ENCODE peak calls at places on chromosome 15, in six cellular contexts. K is posterior cingulate gyrus; N is activated CD4-positive, alpha-beta T cell treated with anti-CD3 and anti-CD28 coated beads, Interleukin-2, amount 50 U/mL, for 24 hours; V is NCI-H1092 treated with DMSO at 0.1 percent for 48 hours; T is A549; F is fibroblast of mammary gland. O is an unnamed sample.

GRCh38 chr15:101567089-101567488 is 77.6 kb upstream of the PCSK6 start:
- DNase-seq in K (no peak), N (no peak), V (no peak), T (no peak), F (no peak), O (no peak)

GRCh38 chr15:44275431-44275830 is 13.1 kb upstream of the GOLM2 start:
- DNase-seq in K (no peak), N (no peak), V (no peak), T (no peak), F (no peak), O (no peak)

GRCh38 chr15:93358171-93359036 is 269.4 kb upstream of the RGMA start:
- DNase-seq in K (no peak), N (no peak), V (no peak), T (no peak), F (no peak), O (no peak)

GRCh38 chr15:68204361-68204760 is 771 bp downstream of the CALML4 start:
- DNase-seq in K (peak), N (no peak), V (no peak), T (no peak), F (no peak), O (no peak)

GRCh38 chr15:48682949-48683651 is 37.6 kb upstream of the FBN1 start:
- DNase-seq in K (no peak), N (no peak), V (no peak), T (peak), F (peak), O (no peak)

GRCh38 chr15:40992241-40992741 is 39.0 kb downstream of the CHAC1 start:
- DNase-seq in K (no peak), N (no peak), V (no peak), T (no peak), F (no peak), O (no peak)

GRCh38 chr15:91655891-91656290 is 197.6 kb upstream of the SLCO3A1 start:
- DNase-seq in K (no peak), N (no peak), V (no peak), T (no peak), F (no peak), O (no peak)

GRCh38 chr15:64246364-64247189 is 83.8 kb upstream of the PPIB start:
- DNase-seq in K (no peak), N (no peak), V (no peak), T (peak), F (peak), O (peak)

GRCh38 chr15:50458301-50458700 is 34.1 kb downstream of the USP8 start:
- DNase-seq in K (no peak), N (no peak), V (no peak), T (no peak), F (peak), O (no peak)

GRCh38 chr15:67101981-67102929 is 36.9 kb downstream of the SMAD3 start:
- DNase-seq in K (no peak), N (no peak), V (no peak), T (no peak), F (peak), O (peak)

GRCh38 chr15:82317091-82317489 is 32.2 kb downstream of the GOLGA6L10 start:
- DNase-seq in K (peak), N (no peak), V (no peak), T (no peak), F (no peak), O (no peak)

GRCh38 chr15:80182611-80183210 is 29.9 kb downstream of the FAH start:
- DNase-seq in K (no peak), N (no peak), V (no peak), T (no peak), F (peak), O (no peak)

GRCh38 chr15:39454189-39454986 is 126.5 kb upstream of the THBS1 start:
- DNase-seq in K (no peak), N (no peak), V (no peak), T (no peak), F (peak), O (no peak)

GRCh38 chr15:69277316-69277715 is 21.4 kb upstream of the PAQR5 start:
- DNase-seq in K (no peak), N (no peak), V (no peak), T (no peak), F (no peak), O (no peak)

GRCh38 chr15:61528590-61528929 is 299.5 kb upstream of the RORA start:
- DNase-seq in K (no peak), N (no peak), V (peak), T (no peak), F (no peak), O (no peak)

GRCh38 chr15:37134699-37135131 is 34.4 kb upstream of the MEIS2 start:
- DNase-seq in K (no peak), N (no peak), V (no peak), T (peak), F (peak), O (no peak)

GRCh38 chr15:97346221-97346620 is 614.3 kb upstream of the ARRDC4 start:
- DNase-seq in K (no peak), N (no peak), V (no peak), T (no peak), F (no peak), O (no peak)

GRCh38 chr15:47505712-47506542 is 211.4 kb upstream of the SEMA6D start:
- DNase-seq in K (no peak), N (no peak), V (peak), T (no peak), F (peak), O (no peak)

GRCh38 chr15:66766282-66767228 is 64.5 kb downstream of the SMAD6 start:
- DNase-seq in K (no peak), N (no peak), V (no peak), T (peak), F (peak), O (no peak)

GRCh38 chr15:52651114-52651513 is 28.1 kb downstream of the ATOSA start:
- DNase-seq in K (no peak), N (no peak), V (no peak), T (no peak), F (no peak), O (no peak)

GRCh38 chr15:92907229-92907628 is 7.1 kb downstream of the CHD2 start:
- DNase-seq in K (no peak), N (no peak), V (no peak), T (peak), F (no peak), O (no peak)

GRCh38 chr15:90860942-90861675 is 7.3 kb upstream of the FURIN start:
- DNase-seq in K (no peak), N (no peak), V (peak), T (peak), F (no peak), O (no peak)

GRCh38 chr15:65666257-65666656 is 44.5 kb downstream of the SLC24A1 start:
- DNase-seq in K (no peak), N (no peak), V (no peak), T (peak), F (peak), O (no peak)

O was measured in stimulated activated effector memory CD8-positive, alpha-beta T cell treated with anti-CD3 and anti-CD28 coated beads, Interleukin-12 subunit alpha, Interleukin-12 subunit beta, amount 100 ng/mL, for 72 hours.